ENCODE peak calls at places on chromosome 2, in ten cellular contexts. X is adrenal gland, S is IMR-90, Q is K562, E is right lobe of liver, K is body of pancreas, C is esophagus squamous epithelium, P is ovary, O is tibial nerve, R is HCT116. Y is an unnamed sample. For H3K36me3, the result is how much of the 10 kb centered on the place peaks cover.

GRCh38 chr2:42386684-42387083 is 25.7 kb upstream of the COX7A2L start:
- DNase-seq in K (no peak), C (no peak), S (no peak), Q (peak), P (no peak), E (no peak), O (no peak), R (peak), X (no peak), Y (no peak)

GRCh38 chr2:28084564-28084963 is 194.0 kb downstream of the BABAM2 start:
- DNase-seq in P (no peak), O (no peak), K (no peak), C (no peak), R (no peak), Q (no peak), X (peak), S (no peak), E (no peak), Y (no peak)

GRCh38 chr2:57881998-57882884 is 164.4 kb upstream of the VRK2 start:
- DNase-seq in S (peak), C (no peak), P (no peak), O (no peak), E (no peak), R (peak), K (no peak), X (no peak), Q (no peak), Y (no peak)

GRCh38 chr2:37414470-37414949 is 70.1 kb downstream of the QPCT start:
- DNase-seq in Q (peak), K (no peak), E (no peak), S (peak), C (no peak), R (peak), X (no peak), P (no peak), O (no peak), Y (no peak)

GRCh38 chr2:667332-668000 is 9.7 kb downstream of the TMEM18 start:
- DNase-seq in X (peak), K (peak), E (no peak), R (peak), P (no peak), O (no peak), S (peak), C (no peak), Q (peak), Y (no peak)

GRCh38 chr2:25323042-25323514 is 18.6 kb downstream of the DNMT3A start:
- DNase-seq in S (peak), X (no peak), C (no peak), E (no peak), K (no peak), Q (no peak), R (no peak), O (no peak), P (no peak), Y (no peak)

GRCh38 chr2:97871096-97871780 is 124.5 kb downstream of the TMEM131 start:
- DNase-seq in K (no peak), E (no peak), Q (peak), C (no peak), S (peak), O (no peak), P (no peak), R (peak), X (no peak), Y (no peak)

GRCh38 chr2:148022351-148022750 is 1.5 kb downstream of the MBD5 start:
- DNase-seq in C (no peak), R (no peak), K (no peak), E (no peak), S (no peak), O (no peak), Q (no peak), P (no peak), X (no peak), Y (no peak)

GRCh38 chr2:109457811-109458210 is 156.0 kb downstream of the SEPTIN10 start:
- DNase-seq in Q (no peak), S (no peak), P (no peak), O (no peak), E (no peak), X (peak), R (peak), C (no peak), K (no peak), Y (no peak)

GRCh38 chr2:64565358-64565757 is 41.2 kb downstream of the AFTPH start:
- DNase-seq in X (no peak), O (no peak), K (no peak), S (no peak), P (no peak), E (no peak), C (no peak), Q (no peak), R (no peak), Y (no peak)

GRCh38 chr2:19901201-19901457 is 654 bp downstream of the TTC32 start:
- DNase-seq in R (no peak), X (no peak), P (no peak), Q (no peak), O (peak), S (no peak), K (no peak), E (peak), C (no peak), Y (no peak)

GRCh38 chr2:19901458-19902271 is at the start of gene TTC32:
- DNase-seq in P (peak), O (peak), K (peak), E (peak), C (peak), Q (peak), X (peak), S (peak), R (peak), Y (peak)

GRCh38 chr2:19902272-19902730 is 518 bp upstream of the TTC32 start:
- DNase-seq in P (no peak), K (no peak), O (no peak), S (no peak), R (no peak), X (no peak), Q (peak), E (no peak), C (no peak), Y (no peak)

GRCh38 chr2:19899853-19900525 is 1.8 kb downstream of the TTC32 start:
- DNase-seq in P (no peak), R (no peak), O (no peak), K (no peak), S (no peak), X (no peak), C (no peak), Q (peak), E (no peak), Y (no peak)

GRCh38 chr2:19900536-19901200 is 1.1 kb downstream of the TTC32 start:
- DNase-seq in O (no peak), R (no peak), Q (peak), P (no peak), C (no peak), X (no peak), K (no peak), S (no peak), E (no peak), Y (no peak)
- TF ChIP-seq POLR2A in O (no peak), R (no peak), Q (no peak), P (no peak), C (no peak), X (no peak), K (no peak), S (no peak), E (no peak), Y (no peak)

DNA sequence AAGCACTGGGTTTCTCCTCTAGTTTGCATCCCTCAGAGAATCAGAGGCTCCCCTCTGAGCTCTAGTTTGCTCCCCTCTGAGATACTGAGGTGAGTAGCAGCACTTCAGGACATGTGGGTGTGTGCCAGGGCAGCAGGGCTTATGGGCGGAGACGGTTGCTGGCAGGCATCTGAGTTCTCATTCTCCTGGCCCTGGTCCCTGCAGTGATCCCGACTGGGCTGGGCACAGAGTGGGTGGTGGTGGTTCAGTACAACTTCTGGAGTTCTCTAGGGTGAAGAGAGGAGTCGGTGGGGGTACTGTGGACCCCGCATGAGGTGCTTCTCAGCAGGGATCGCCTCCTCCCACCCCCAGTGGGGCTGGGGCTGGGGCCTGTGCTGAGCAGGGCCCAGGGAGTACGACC is 47.9 kb downstream of the BOLA3 start:
- DNase-seq in Q (no peak), S (no peak), C (no peak), K (no peak), O (no peak), P (no peak), E (no peak), R (no peak), X (peak), Y (no peak)
- H3K36me3 ChIP-seq in Q (half or more), S (under half), C (under half), K (under half), O (half or more), P (under half), E (under half), R (under half), X (under half), Y (under half)

DNA sequence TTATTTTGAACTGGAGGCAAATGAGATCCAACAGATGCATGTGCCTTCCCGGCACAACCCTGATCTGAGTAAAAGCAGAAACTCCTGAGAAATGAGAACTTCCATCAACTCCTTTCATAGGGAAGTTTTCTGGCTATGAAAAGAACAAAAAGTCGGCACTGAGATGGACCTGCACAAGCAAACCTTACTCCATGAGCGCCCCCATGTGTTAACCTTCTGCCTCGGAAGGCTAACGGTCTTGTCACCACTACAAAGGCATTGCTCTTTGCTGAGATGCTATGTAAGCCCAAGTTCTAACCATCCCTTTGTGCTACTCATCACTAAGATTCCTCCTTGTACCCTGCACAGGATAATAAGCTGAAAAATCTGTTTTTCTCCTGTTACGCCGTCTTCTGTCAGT is 57.3 kb upstream of the SULT1C3 start:
- DNase-seq in O (no peak), Q (peak), C (no peak), E (no peak), K (no peak), R (peak), P (no peak), S (no peak), X (no peak), Y (no peak)
- TF ChIP-seq CTCF in O (no peak), Q (peak), C (peak), E (no peak), K (no peak), R (peak), P (no peak), S (no peak), X (no peak), Y (no peak)

GRCh38 chr2:127064642-127065250 is 42.2 kb downstream of the BIN1 start:
- DNase-seq in X (peak), C (peak), E (peak), K (peak), O (peak), Q (peak), P (peak), R (peak), S (peak), Y (no peak)
- TF ChIP-seq POLR2A in X (peak), C (no peak), E (no peak), K (no peak), O (no peak), Q (peak), P (no peak), R (no peak), S (peak), Y (no peak)

GRCh38 chr2:55560855-55561254 is 41.3 kb downstream of the CFAP36 start:
- DNase-seq in C (no peak), P (no peak), R (no peak), X (no peak), Q (no peak), E (no peak), S (no peak), O (no peak), K (no peak), Y (no peak)
- H3K36me3 ChIP-seq in C (under half), P (under half), R (under half), X (half or more), Q (half or more), E (under half), S (under half), O (half or more), K (under half), Y (under half)

GRCh38 chr2:133859578-133859977 is 291.3 kb upstream of the NCKAP5 start:
- DNase-seq in K (no peak), X (no peak), C (no peak), E (no peak), R (no peak), P (no peak), S (no peak), O (no peak), Q (no peak), Y (no peak)
- TF ChIP-seq CTCF in K (no peak), X (no peak), C (no peak), E (no peak), R (no peak), P (no peak), S (no peak), O (no peak), Q (no peak), Y (no peak)

Y was measured in vagina.